ENCODE peak calls at places on chromosomes 7 and 10, in nine cellular contexts. O, M, S, I, B, A, G, P and H are unnamed samples.

GRCh38 chr10:4267084-4267774 is 482.2 kb upstream of the KLF6 start:
- DNase-seq in B (peak; percentile 19), A (no peak), G (peak; percentile 59), I (no peak), M (no peak), S (no peak), P (no peak), O (no peak), H (no peak)

GRCh38 chr7:116663744-116664143 is 8.3 kb upstream of the MET start:
- DNase-seq in I (no peak), P (no peak), S (no peak), G (no peak), A (no peak), M (peak; percentile 41), O (no peak), B (no peak), H (no peak)

GRCh38 chr10:63866747-63867140 is 345.5 kb downstream of the REEP3 start:
- DNase-seq in S (no peak), A (no peak), P (no peak), G (peak; percentile 36), B (peak; percentile 18), O (no peak), I (no peak), M (no peak), H (no peak)

GRCh38 chr7:47568569-47568968 is 13.3 kb downstream of the TNS3 start:
- DNase-seq in I (no peak), G (no peak), S (no peak), O (no peak), B (no peak), P (no peak), M (peak; percentile 70), A (no peak), H (no peak)

GRCh38 chr7:23520582-23520981 is 11.2 kb downstream of the TRA2A start:
- DNase-seq in M (no peak), A (no peak), S (no peak), G (no peak), P (no peak), O (no peak), I (peak; percentile 31), B (peak; percentile 30), H (no peak)

GRCh38 chr10:97744405-97745035 is 7.6 kb downstream of the ZFYVE27 start:
- DNase-seq in A (peak; percentile 55), M (no peak), I (no peak), G (no peak), B (no peak), S (no peak), O (no peak), P (no peak), H (no peak)

GRCh38 chr7:155287229-155287935 is 10.3 kb upstream of the INSIG1 start:
- DNase-seq in O (no peak), G (no peak), P (no peak), B (no peak), M (no peak), I (no peak), S (no peak), A (no peak), H (no peak)

GRCh38 chr10:15345450-15345849 is 25.6 kb downstream of the FAM171A1 start:
- DNase-seq in M (no peak), O (no peak), B (no peak), P (no peak), I (no peak), G (no peak), S (no peak), A (no peak), H (no peak)

GRCh38 chr7:23530355-23530754 is 1.4 kb downstream of the TRA2A start:
- DNase-seq in M (no peak), G (peak; percentile 55), B (peak; percentile 56), I (no peak), S (no peak), P (peak; percentile 67), O (no peak), A (no peak), H (no peak)

GRCh38 chr10:97673736-97674525 is 13.1 kb downstream of the AVPI1 start:
- DNase-seq in S (no peak), P (no peak), G (peak; percentile 80), O (no peak), B (no peak), A (no peak), I (no peak), M (no peak), H (no peak)

GRCh38 chr7:36096460-36097095 is 56.5 kb upstream of the EEPD1 start:
- DNase-seq in O (no peak), A (no peak), S (no peak), G (peak; percentile 26), B (no peak), M (no peak), I (no peak), P (no peak), H (no peak)

GRCh38 chr7:23175820-23176385 is 5.9 kb upstream of the NUP42 start:
- DNase-seq in O (no peak), A (no peak), P (no peak), S (no peak), B (no peak), M (no peak), I (no peak), G (no peak), H (no peak)

GRCh38 chr7:146656988-146657387 is 540.4 kb downstream of the CNTNAP2 start:
- DNase-seq in G (no peak), P (no peak), M (no peak), B (no peak), A (no peak), O (no peak), I (no peak), S (no peak), H (no peak)

DNA sequence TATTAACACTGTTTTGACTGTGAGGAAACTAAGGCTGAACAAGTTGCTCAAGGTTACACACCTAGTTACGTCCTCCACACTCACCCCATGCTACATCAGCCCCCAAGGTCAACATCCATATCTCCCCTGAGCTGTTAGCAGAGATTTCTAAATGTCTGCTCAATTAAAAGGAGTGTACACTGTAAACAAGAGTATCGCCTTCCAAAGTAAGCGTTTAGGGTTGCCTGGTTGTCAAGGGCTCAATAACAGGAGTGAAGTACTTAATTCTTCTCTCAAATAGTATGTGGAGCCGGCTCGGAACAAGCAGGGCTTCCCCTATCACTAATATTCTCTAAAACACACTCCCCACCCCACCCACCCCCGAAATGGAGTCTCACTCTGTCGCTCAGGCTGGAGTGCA is 412.8 kb upstream of the GALNT17 start:
- DNase-seq in O (no peak), A (no peak), M (no peak), I (no peak), S (no peak), P (no peak), B (no peak), G (no peak), H (no peak)
- TF ChIP-seq CTCF in O (no peak), A (no peak), M (no peak), I (no peak), S (no peak), P (no peak), B (no peak), G (no peak), H (no peak)

DNA sequence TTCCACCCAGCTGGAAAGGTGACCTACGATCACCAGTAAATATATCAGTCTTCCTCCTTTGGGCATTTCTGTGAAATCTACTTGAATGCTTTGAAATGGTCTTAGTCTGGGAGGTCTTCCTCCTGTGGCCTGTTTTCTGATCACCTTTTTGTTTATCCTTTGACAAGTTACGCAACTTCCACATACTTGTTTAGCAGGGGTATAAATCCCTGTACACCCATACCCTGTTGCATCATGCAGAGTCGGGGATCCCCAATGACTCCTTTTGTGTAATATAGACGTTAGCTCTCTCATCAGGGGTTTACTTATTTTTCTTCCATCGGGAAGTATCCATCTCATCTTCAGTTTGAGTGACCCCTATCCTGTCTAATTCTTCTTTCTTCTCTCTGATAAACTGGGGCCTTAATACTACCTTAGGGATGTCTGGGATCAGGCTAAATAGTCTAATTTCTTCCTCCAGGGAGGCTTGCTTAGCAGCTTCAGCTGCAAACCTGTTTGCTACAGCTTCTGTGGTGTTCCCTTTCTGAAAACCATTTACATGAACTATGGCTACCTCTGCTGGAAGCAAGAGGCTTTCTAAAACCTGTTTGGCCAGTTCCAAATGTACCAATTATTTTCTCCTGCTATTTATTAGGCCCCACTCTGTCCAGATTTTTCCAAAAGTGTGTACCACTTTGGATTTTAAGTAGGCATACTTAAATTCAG is 25.8 kb downstream of the MAPK8 start:
- DNase-seq in I (no peak), O (no peak), G (no peak), A (no peak), B (no peak), M (no peak), P (no peak), S (no peak), H (no peak)
- TF ChIP-seq CTCF in I (no peak), O (no peak), G (no peak), A (no peak), B (no peak), M (peak; percentile 38), P (no peak), S (no peak), H (no peak)

GRCh38 chr10:102231357-102232318 is 5.5 kb downstream of the ELOVL3 start:
- DNase-seq in S (peak; percentile 47), P (peak; percentile 81), A (no peak), M (peak; percentile 59), G (peak; percentile 39), B (peak; percentile 79), I (peak; percentile 66), O (peak; percentile 55), H (no peak)
- TF ChIP-seq CTCF in S (peak; percentile 69), P (peak; percentile 80), A (peak; percentile 58), M (peak; percentile 68), G (peak; percentile 69), B (peak; percentile 80), I (peak; percentile 89), O (peak; percentile 73), H (peak; percentile 80)

GRCh38 chr10:75110006-75110632 is 1.3 kb upstream of the SAMD8 start:
- DNase-seq in P (no peak), S (no peak), A (no peak), G (no peak), B (no peak), I (no peak), O (no peak), M (no peak), H (no peak)

GRCh38 chr10:75109459-75109778 is 2.0 kb upstream of the SAMD8 start:
- DNase-seq in S (no peak), P (no peak), M (no peak), I (no peak), O (no peak), G (no peak), B (no peak), A (no peak), H (no peak)

GRCh38 chr10:75111906-75112703 is 649 bp downstream of the SAMD8 start:
- DNase-seq in O (no peak), S (no peak), M (peak; percentile 62), I (peak; percentile 65), P (peak; percentile 63), G (peak; percentile 50), B (peak; percentile 61), A (peak; percentile 86), H (no peak)

GRCh38 chr10:75108684-75109458 is 2.6 kb upstream of the SAMD8 start:
- DNase-seq in M (peak; percentile 38), B (peak; percentile 68), A (no peak), I (peak; percentile 81), G (peak; percentile 31), S (no peak), O (no peak), P (no peak), H (no peak)

DNA sequence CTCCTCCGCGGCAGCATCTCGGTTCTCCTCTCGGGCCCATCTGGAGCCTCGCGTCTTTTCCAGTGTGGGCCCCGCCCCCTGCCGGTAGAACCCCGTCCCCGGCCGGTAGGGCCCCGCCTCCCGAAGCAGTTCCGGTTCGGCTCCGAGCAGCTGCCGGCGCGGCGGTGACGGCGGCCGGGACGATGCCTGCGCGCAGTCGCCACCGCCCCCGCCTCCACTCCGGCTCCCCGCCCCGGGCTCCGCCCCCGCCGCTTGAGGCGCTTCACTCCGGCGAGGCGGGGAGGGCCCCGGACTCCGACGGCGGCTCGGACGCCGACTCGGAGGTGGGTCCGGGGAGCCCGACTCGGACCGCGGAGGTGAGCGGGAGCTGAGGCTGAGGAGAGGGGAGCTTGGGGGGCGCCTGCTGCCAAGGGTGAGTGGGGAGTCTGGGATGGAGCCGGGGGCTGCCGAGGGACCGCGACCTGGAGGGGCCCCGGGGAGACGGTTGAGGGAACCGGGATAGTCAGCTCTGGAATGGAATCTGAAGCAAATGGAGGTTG is at the start of gene SAMD8:
- DNase-seq in S (peak; percentile 95), M (peak; percentile 97), I (peak; percentile 98), O (peak; percentile 90), B (peak; percentile 99), A (peak; percentile 99), G (peak; percentile 96), P (peak; percentile 100), H (peak; percentile 86)
- TF ChIP-seq CTCF in S (peak; percentile 81), M (peak; percentile 64), I (peak; percentile 76), O (no peak), B (peak; percentile 73), A (peak; percentile 25), G (no peak), P (peak; percentile 0), H (peak; percentile 70)